ENCODE peak calls at places on chromosomes 1 and 21, in four cellular contexts. B is ascending aorta, U is HL-60, H is IMR-90. R is an unnamed sample.

GRCh38 chr1:75423616-75424015 is 187.3 kb downstream of the SLC44A5 start:
- DNase-seq in U (no peak), B (no peak), H (no peak), R (no peak)

GRCh38 chr1:29201595-29202051 is 19.9 kb upstream of the SRSF4 start:
- DNase-seq in B (no peak), U (no peak), H (no peak), R (no peak)

GRCh38 chr1:45643341-45643740 is 19.5 kb upstream of the CCDC17 start:
- DNase-seq in U (no peak), H (no peak), B (no peak), R (no peak)

GRCh38 chr1:110390692-110391232 is at the start of gene SLC16A4:
- DNase-seq in U (no peak), H (peak), B (no peak), R (no peak)

GRCh38 chr1:68916227-68916853 is 419.5 kb upstream of the DEPDC1 start:
- DNase-seq in H (peak), U (no peak), B (no peak), R (no peak)

GRCh38 chr1:44619261-44619900 is 54.9 kb downstream of the TMEM53 start:
- DNase-seq in B (no peak), H (peak), U (no peak), R (no peak)

GRCh38 chr1:247415423-247416361 is at the start of gene NLRP3:
- DNase-seq in H (no peak), U (peak), B (no peak), R (no peak)

GRCh38 chr1:222301653-222302052 is 246.3 kb downstream of the HHIPL2 start:
- DNase-seq in U (no peak), B (no peak), H (peak), R (no peak)

GRCh38 chr1:222926566-222926965 is 111.7 kb downstream of the DISP1 start:
- DNase-seq in H (peak), B (no peak), U (no peak), R (no peak)

GRCh38 chr21:27275294-27275927 is 308.5 kb upstream of the ADAMTS5 start:
- DNase-seq in B (no peak), U (peak), H (peak), R (no peak)

GRCh38 chr1:111707906-111708305 is 31.3 kb downstream of the INKA2 start:
- DNase-seq in B (no peak), U (no peak), H (peak), R (no peak)

GRCh38 chr1:20078711-20079110 is 8.7 kb downstream of the PLA2G5 start:
- DNase-seq in B (no peak), U (no peak), H (no peak), R (no peak)

GRCh38 chr21:32321480-32321879 is 22.8 kb downstream of the MRAP start:
- DNase-seq in U (no peak), B (no peak), H (no peak), R (no peak)

GRCh38 chr1:212692774-212693644 is 6.6 kb downstream of the BATF3 start:
- DNase-seq in H (peak), B (no peak), U (no peak), R (peak)

GRCh38 chr1:93554883-93555872 is 107.3 kb downstream of the FNBP1L start:
- DNase-seq in H (no peak), U (no peak), B (no peak), R (no peak)

GRCh38 chr1:42456754-42457089 is 379 bp downstream of the PPCS start:
- DNase-seq in B (no peak), H (peak), U (no peak), R (peak)

GRCh38 chr1:200739499-200740290 is 1.0 kb downstream of the CAMSAP2 start:
- DNase-seq in U (no peak), B (no peak), H (no peak), R (peak)

GRCh38 chr1:160708118-160708517 is 3.5 kb downstream of the CD48 start:
- DNase-seq in U (no peak), B (no peak), H (no peak), R (no peak)

GRCh38 chr1:213908521-213908920 is 79.3 kb upstream of the PROX1 start:
- DNase-seq in B (no peak), H (no peak), U (no peak), R (no peak)

GRCh38 chr1:170776147-170776734 is 112.3 kb downstream of the PRRX1 start:
- DNase-seq in U (no peak), B (no peak), H (peak), R (no peak)

GRCh38 chr1:109537450-109538178 is 2.1 kb upstream of the GPR61 start:
- DNase-seq in U (no peak), B (no peak), H (no peak), R (no peak)

GRCh38 chr1:59279651-59280050 is 17.2 kb upstream of the FGGY start:
- DNase-seq in H (no peak), U (no peak), B (no peak), R (no peak)

GRCh38 chr1:78483903-78484302 is 6.9 kb upstream of the PTGFR start:
- DNase-seq in H (peak), U (no peak), B (no peak), R (no peak)

GRCh38 chr1:22290157-22290556 is 147.3 kb upstream of the WNT4 start:
- DNase-seq in U (no peak), H (no peak), B (no peak), R (peak)

GRCh38 chr1:24108334-24109165 is 3.4 kb downstream of the MYOM3 start:
- DNase-seq in H (peak), B (no peak), U (no peak), R (no peak)

GRCh38 chr1:111983500-111983899 is 6.0 kb downstream of the KCND3 start:
- DNase-seq in B (no peak), H (no peak), U (no peak), R (no peak)

GRCh38 chr21:42093991-42094417 is 22.9 kb downstream of the UMODL1 start:
- DNase-seq in H (peak), U (no peak), B (peak), R (peak)

GRCh38 chr1:196143602-196144342 is 464.5 kb downstream of the KCNT2 start:
- DNase-seq in B (no peak), U (no peak), H (no peak), R (no peak)

GRCh38 chr1:201171063-201172036 is 17.1 kb upstream of the TMEM9 start:
- DNase-seq in B (no peak), H (peak), U (no peak), R (peak)

GRCh38 chr21:17514124-17514481 is 1.3 kb downstream of the CXADR start:
- DNase-seq in H (no peak), U (no peak), B (no peak), R (no peak)

GRCh38 chr1:21362096-21362495 is 71.8 kb upstream of the ECE1 start:
- DNase-seq in H (no peak), U (no peak), B (no peak), R (no peak)

GRCh38 chr1:188937965-188938551 is 1539.6 kb downstream of the BRINP3 start:
- DNase-seq in U (no peak), H (peak), B (no peak), R (no peak)

GRCh38 chr21:46569071-46569470 is 35.8 kb downstream of the S100B start:
- DNase-seq in B (no peak), H (peak), U (no peak), R (no peak)

GRCh38 chr21:44602474-44602871 is 2.1 kb downstream of the KRTAP10-7 start:
- DNase-seq in B (no peak), U (no peak), H (no peak), R (no peak)

GRCh38 chr1:232613752-232614381 is 16.1 kb downstream of the SIPA1L2 start:
- DNase-seq in U (no peak), B (no peak), H (peak), R (no peak)

GRCh38 chr1:115036814-115037535 is 7.3 kb downstream of the TSHB start:
- DNase-seq in H (no peak), B (no peak), U (no peak), R (no peak)

GRCh38 chr1:115035652-115036051 is 6.0 kb downstream of the TSHB start:
- DNase-seq in U (no peak), B (no peak), H (no peak), R (no peak)

GRCh38 chr1:115041654-115042053 is 12.0 kb downstream of the TSHB start:
- DNase-seq in B (no peak), H (no peak), U (no peak), R (no peak)

DNA sequence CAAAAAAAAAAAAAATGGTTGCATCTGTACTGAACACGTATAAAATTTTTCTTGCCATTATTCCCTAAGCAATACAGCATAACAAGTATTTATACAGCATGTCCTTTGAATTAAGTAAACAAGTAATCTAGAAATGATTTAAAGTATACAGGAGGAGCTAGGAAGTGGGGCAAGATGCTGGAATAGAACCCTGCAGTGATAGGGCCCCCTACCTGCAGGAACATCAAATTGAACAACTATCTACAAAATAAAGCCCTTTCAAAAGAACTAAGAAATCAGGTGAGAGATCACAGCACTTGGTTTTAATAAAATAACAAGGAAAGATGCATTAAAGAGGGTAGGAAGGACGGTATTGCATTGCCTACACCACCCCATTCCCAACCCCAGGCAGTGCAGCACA is 10.9 kb downstream of the TSHB start:
- DNase-seq in H (no peak), B (no peak), U (no peak), R (no peak)
- TF ChIP-seq CTCF in H (no peak), B (no peak), U (no peak), R (no peak)

GRCh38 chr1:157691285-157691920 is 9.2 kb downstream of the FCRL3 start:
- DNase-seq in B (no peak), U (peak), H (peak), R (no peak)
- TF ChIP-seq CTCF in B (no peak), U (peak), H (peak), R (no peak)

GRCh38 chr1:172957491-172957890 is 93.2 kb downstream of the TNFSF18 start:
- DNase-seq in U (no peak), B (no peak), H (no peak), R (no peak)
- TF ChIP-seq CTCF in U (no peak), B (no peak), H (no peak), R (no peak)

GRCh38 chr1:3921786-3922185 is 21.7 kb upstream of the C1orf174 start:
- DNase-seq in H (no peak), B (no peak), U (no peak), R (no peak)

GRCh38 chr1:3917761-3918160 is 17.7 kb upstream of the C1orf174 start:
- DNase-seq in B (no peak), U (no peak), H (no peak), R (no peak)

GRCh38 chr1:3922201-3922725 is 22.2 kb upstream of the C1orf174 start:
- DNase-seq in B (no peak), U (no peak), H (no peak), R (no peak)

GRCh38 chr1:3918966-3919611 is 19.0 kb upstream of the C1orf174 start:
- DNase-seq in H (no peak), U (no peak), B (no peak), R (no peak)

DNA sequence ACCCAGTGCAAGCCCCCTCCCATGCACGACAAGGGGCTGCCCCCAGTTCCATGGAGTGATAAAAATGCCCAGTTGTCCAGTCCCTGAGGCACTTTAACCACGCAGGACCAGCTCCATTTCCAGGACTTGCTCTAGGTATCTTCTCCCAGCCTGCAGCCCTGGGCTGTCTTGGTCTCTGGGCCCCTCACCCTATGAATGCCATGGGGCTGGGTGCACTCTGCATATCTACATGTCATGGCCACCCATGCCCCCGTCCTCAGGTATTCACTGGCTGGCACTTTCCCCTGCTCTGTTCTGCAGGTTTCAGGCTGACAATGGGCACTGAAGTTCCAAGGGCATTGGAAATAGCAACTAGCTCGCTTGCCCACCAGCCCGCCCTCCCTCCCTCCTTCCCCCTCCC is 19.6 kb upstream of the C1orf174 start:
- DNase-seq in B (no peak), U (no peak), H (no peak), R (no peak)
- TF ChIP-seq CTCF in B (no peak), U (no peak), H (no peak), R (no peak)

DNA sequence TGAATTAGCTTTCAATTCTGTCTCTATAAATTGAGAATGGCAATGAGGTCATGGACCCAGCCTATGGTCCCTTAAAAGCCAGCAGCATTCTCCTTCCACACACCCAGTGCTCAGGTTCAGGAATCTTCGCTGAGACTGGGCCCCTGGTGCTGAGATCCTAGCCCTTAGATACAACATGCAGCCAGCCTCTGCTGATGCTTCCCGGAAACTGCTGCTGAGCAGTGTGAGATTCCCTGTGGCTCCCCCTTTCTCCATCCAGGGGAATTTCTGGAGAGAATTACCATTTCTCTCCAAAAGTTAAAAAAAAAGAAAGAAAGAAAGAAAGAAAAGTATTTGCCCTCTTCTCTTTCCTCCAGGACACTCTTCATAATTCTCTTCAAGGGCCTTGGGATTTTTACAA is 31.7 kb upstream of the RALGPS2 start:
- DNase-seq in U (no peak), H (peak), B (no peak), R (no peak)
- TF ChIP-seq CTCF in U (no peak), H (peak), B (no peak), R (no peak)

GRCh38 chr1:54285815-54286214 is 85.8 kb downstream of the MRPL37 start:
- DNase-seq in B (no peak), H (no peak), U (no peak), R (no peak)
- TF ChIP-seq CTCF in B (no peak), H (no peak), U (no peak), R (no peak)

GRCh38 chr1:10753279-10753678 is 43.2 kb downstream of the CASZ1 start:
- DNase-seq in B (no peak), U (no peak), H (no peak), R (no peak)
- TF ChIP-seq CTCF in B (no peak), U (no peak), H (no peak), R (no peak)

GRCh38 chr1:206878456-206878855 is 13.0 kb downstream of the IL20 start:
- DNase-seq in U (no peak), B (no peak), H (no peak), R (no peak)
- TF ChIP-seq CTCF in U (peak), B (no peak), H (no peak), R (no peak)

R was measured in coronary artery.